ENCODE peak calls at places on chromosome 15, in seven cellular contexts. S is iPS DF 6.9, E is HepG2, C is uterus, D is suprapubic skin, U is left lung, Q is heart right ventricle. J is an unnamed sample.

GRCh38 chr15:59333401-59334062 is 39.1 kb downstream of the MYO1E start:
- DNase-seq in S (no peak), E (no peak), C (no peak), D (no peak), U (no peak), Q (no peak), J (no peak)

GRCh38 chr15:72222433-72222832 is 8.6 kb downstream of the PKM start:
- DNase-seq in S (no peak), E (no peak), C (no peak), D (no peak), U (no peak), Q (peak; percentile 57), J (peak; percentile 47)

GRCh38 chr15:74036271-74037170 is 42.0 kb downstream of the PML start:
- DNase-seq in S (peak; percentile 58), E (peak; percentile 51), C (peak; percentile 83), D (peak; percentile 56), U (no peak), Q (peak; percentile 60), J (peak; percentile 46)

GRCh38 chr15:50452927-50453326 is 28.7 kb downstream of the USP8 start:
- DNase-seq in S (no peak), E (no peak), C (no peak), D (no peak), U (no peak), Q (no peak), J (no peak)

GRCh38 chr15:42419369-42419768 is 60.1 kb downstream of the CAPN3 start:
- DNase-seq in S (no peak), E (no peak), C (no peak), D (no peak), U (no peak), Q (no peak), J (no peak)

GRCh38 chr15:37653018-37653417 is 281.4 kb upstream of the TMCO5A start:
- DNase-seq in S (no peak), E (no peak), C (no peak), D (no peak), U (no peak), Q (no peak), J (no peak)

GRCh38 chr15:27701014-27701413 is 398.1 kb downstream of the OCA2 start:
- DNase-seq in S (no peak), E (no peak), C (no peak), D (no peak), U (no peak), Q (no peak), J (no peak)

GRCh38 chr15:59420986-59421618 is 16.9 kb upstream of the FAM81A start:
- DNase-seq in S (peak; percentile 68), E (no peak), C (no peak), D (no peak), U (no peak), Q (no peak), J (no peak)

GRCh38 chr15:78050441-78050809 is 27.1 kb downstream of the TBC1D2B start:
- DNase-seq in S (no peak), E (no peak), C (no peak), D (no peak), U (no peak), Q (no peak), J (no peak)

GRCh38 chr15:78049691-78050440 is 27.6 kb downstream of the TBC1D2B start:
- DNase-seq in S (no peak), E (no peak), C (no peak), D (no peak), U (peak; percentile 32), Q (no peak), J (peak; percentile 48)

GRCh38 chr15:78052545-78052944 is 25.0 kb downstream of the TBC1D2B start:
- DNase-seq in S (no peak), E (no peak), C (no peak), D (no peak), U (no peak), Q (no peak), J (peak; percentile 16)

GRCh38 chr15:78051622-78052405 is 25.7 kb downstream of the TBC1D2B start:
- DNase-seq in S (no peak), E (no peak), C (peak; percentile 57), D (no peak), U (no peak), Q (peak; percentile 57), J (no peak)

GRCh38 chr15:78050851-78051250 is 26.7 kb downstream of the TBC1D2B start:
- DNase-seq in S (no peak), E (no peak), C (no peak), D (no peak), U (no peak), Q (no peak), J (peak; percentile 13)
- H3K4me1 ChIP-seq in S (peaks cover 2% of the 10 kb centered on the region), E (peaks cover 40% of the 10 kb centered on the region), C (peaks cover 11% of the 10 kb centered on the region), D (peaks cover 81% of the 10 kb centered on the region), U (peaks cover 95% of the 10 kb centered on the region), Q (peaks cover 71% of the 10 kb centered on the region), J (peaks cover 70% of the 10 kb centered on the region)

DNA sequence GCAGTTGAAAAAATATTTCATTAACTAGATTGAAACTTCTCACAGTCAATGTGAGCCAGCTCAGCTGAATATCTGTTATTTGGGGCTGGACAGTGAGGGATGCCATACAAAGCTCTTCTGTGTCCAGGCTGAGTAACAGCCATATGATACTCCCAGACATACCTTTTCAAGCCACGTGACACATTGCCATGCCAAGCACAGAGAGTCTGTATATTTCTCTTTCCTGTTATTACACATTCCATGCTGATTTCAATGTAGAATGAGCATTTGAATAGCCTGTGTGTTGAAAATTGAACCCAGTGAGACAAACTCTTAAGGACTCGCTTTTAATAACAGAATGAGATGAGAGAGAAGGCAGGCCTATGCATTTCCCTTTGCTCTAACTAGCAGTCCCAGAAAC is 334.7 kb upstream of the RASGRP1 start:
- DNase-seq in S (no peak), E (no peak), C (no peak), D (no peak), U (no peak), Q (no peak), J (no peak)
- H3K4me3 ChIP-seq in S (no peak overlapping the region), E (no peak overlapping the region), C (no peak overlapping the region), D (no peak overlapping the region), U (no peak overlapping the region), Q (no peak overlapping the region), J (no peak overlapping the region)

DNA sequence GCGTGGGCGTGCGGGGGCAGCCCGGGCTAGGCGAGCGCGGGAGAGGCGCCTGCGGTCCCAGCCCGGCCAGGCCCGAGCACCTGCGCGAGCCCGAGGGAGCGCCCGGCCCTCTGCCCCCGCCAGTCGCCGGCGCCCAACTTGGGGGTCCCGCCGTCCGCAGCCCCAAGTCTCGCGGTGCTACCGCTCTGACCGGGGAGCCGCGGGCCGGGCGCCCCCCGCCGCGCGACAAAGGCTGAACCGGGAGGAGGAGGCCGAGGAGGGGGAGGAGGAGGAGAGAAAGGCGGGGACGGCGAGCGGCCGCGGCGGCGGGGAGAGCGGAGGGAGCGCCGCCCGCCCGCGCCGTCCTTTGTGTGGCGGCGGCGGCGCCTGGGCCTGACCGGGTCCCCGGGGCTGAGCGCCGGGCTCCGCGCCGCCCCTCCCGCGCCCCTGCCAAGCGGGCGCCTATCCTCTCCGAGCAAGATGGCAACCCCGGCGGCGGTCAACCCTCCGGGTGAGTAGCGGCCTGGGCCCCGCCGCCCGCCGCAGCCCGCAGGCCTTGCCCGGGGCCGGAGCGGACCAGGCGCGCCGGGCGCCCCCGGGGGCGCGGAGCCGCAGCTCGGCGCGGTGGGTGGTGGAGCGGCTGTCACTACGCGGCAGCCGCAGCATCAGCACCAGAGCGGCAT is at the start of gene ARNT2:
- DNase-seq in S (no peak), E (no peak), C (no peak), D (no peak), U (peak; percentile 80), Q (peak; percentile 16), J (no peak)
- H3K27ac ChIP-seq in S (no peak within 1 kb of the TSS), E (no peak within 1 kb of the TSS), C (peak within 1 kb of the TSS; percentile 13), D (peak within 1 kb of the TSS; percentile 17), U (no peak within 1 kb of the TSS), Q (no peak within 1 kb of the TSS), J (peak within 1 kb of the TSS; percentile 84)

GRCh38 chr15:64383760-64384159 is 2.5 kb upstream of the PCLAF start:
- DNase-seq in S (no peak), E (no peak), C (no peak), D (no peak), U (no peak), Q (no peak), J (no peak)

GRCh38 chr15:64386291-64386690 is 1.3 kb upstream of the TRIP4 start:
- DNase-seq in S (no peak), E (no peak), C (no peak), D (no peak), U (no peak), Q (no peak), J (no peak)

GRCh38 chr15:64387562-64388168 is at the start of gene TRIP4:
- DNase-seq in S (peak; percentile 89), E (peak; percentile 93), C (peak; percentile 91), D (peak; percentile 98), U (peak; percentile 98), Q (peak; percentile 95), J (peak; percentile 97)
- H3K4me1 ChIP-seq in S (no peaks in the 10 kb centered on the region), E (peaks cover 20% of the 10 kb centered on the region), C (no peaks in the 10 kb centered on the region), D (peaks cover 17% of the 10 kb centered on the region), U (peaks cover 16% of the 10 kb centered on the region), Q (peaks cover 3% of the 10 kb centered on the region), J (peaks cover 17% of the 10 kb centered on the region)

DNA sequence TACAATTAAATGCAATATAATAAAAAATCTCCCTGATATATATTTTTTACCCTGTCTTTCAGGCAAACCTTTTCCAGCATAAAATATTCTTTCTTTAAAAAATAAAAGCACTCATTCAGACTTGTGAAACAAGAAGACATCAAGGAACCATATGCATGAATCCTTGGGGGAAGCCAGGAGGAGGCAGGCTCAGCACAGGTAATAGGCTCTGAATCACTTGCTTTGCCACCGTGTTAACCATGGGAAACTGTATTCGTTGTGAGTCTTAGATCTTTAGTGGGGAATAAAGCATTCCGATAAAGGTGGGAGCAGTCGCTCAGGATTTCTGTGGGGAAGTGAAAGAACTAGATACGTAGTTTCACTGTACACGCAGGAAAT is 42.4 kb downstream of the FBN1 start:
- DNase-seq in S (peak; percentile 7), E (no peak), C (no peak), D (no peak), U (no peak), Q (no peak), J (no peak)
- H3K4me3 ChIP-seq in S (no peak overlapping the region), E (no peak overlapping the region), C (no peak overlapping the region), D (no peak overlapping the region), U (no peak overlapping the region), Q (no peak overlapping the region), J (no peak overlapping the region)